ENCODE peak calls at places on chromosomes 6 and 20, in five cellular contexts. M is cardiac muscle cell, K is Peyer's patch, T is BE2C, Y is uterus. O is an unnamed sample.

GRCh38 chr6:49514571-49515484 is 15.1 kb downstream of the GLYATL3 start:
- DNase-seq in M (no peak), T (no peak), K (no peak), Y (no peak), O (no peak)

GRCh38 chr6:152161501-152161900 is 354.0 kb downstream of the ESR1 start:
- DNase-seq in M (peak; percentile 19), K (no peak), Y (no peak), T (no peak), O (no peak)

GRCh38 chr20:50238081-50238800 is 47.6 kb downstream of the CEBPB start:
- DNase-seq in K (no peak), T (no peak), M (no peak), Y (no peak), O (no peak)

GRCh38 chr6:52574709-52575489 is 2.0 kb downstream of the TRAM2 start:
- DNase-seq in Y (no peak), T (no peak), K (peak; percentile 72), M (no peak), O (no peak)

GRCh38 chr6:14077193-14077853 is 40.2 kb upstream of the CD83 start:
- DNase-seq in T (no peak), M (no peak), K (no peak), Y (no peak), O (no peak)

GRCh38 chr6:35360349-35361138 is 18.2 kb downstream of the PPARD start:
- DNase-seq in T (peak; percentile 19), M (peak; percentile 40), K (no peak), Y (no peak), O (no peak)

GRCh38 chr20:44011251-44011940 is 96.7 kb downstream of the TOX2 start:
- DNase-seq in M (no peak), T (peak; percentile 79), K (no peak), Y (no peak), O (no peak)

GRCh38 chr6:14876778-14877613 is 368.9 kb upstream of the JARID2 start:
- DNase-seq in Y (no peak), T (no peak), M (peak; percentile 88), K (no peak), O (no peak)

GRCh38 chr6:22149501-22150490 is 147.0 kb downstream of the PRL start:
- DNase-seq in M (peak; percentile 59), T (peak; percentile 70), K (no peak), Y (no peak), O (no peak)

GRCh38 chr20:967796-968742 is 34.0 kb downstream of the RSPO4 start:
- DNase-seq in K (no peak), M (peak; percentile 49), T (no peak), Y (no peak), O (no peak)

GRCh38 chr20:57392130-57392445 is 892 bp downstream of the RBM38 start:
- DNase-seq in M (no peak), Y (no peak), K (no peak), T (no peak), O (no peak)

GRCh38 chr6:9205645-9206044 is 770.3 kb upstream of the SLC35B3 start:
- DNase-seq in Y (no peak), K (no peak), M (no peak), T (no peak), O (no peak)

GRCh38 chr6:163340201-163340887 is 74.2 kb upstream of the QKI start:
- DNase-seq in T (no peak), M (no peak), Y (no peak), K (no peak), O (no peak)
- TF ChIP-seq CTCF in T (peak; percentile 10), M (no peak), Y (no peak), K (no peak), O (no peak)

GRCh38 chr6:56927538-56928453 is 27.1 kb upstream of the BEND6 start:
- DNase-seq in M (no peak), K (no peak), T (no peak), Y (no peak), O (no peak)
- TF ChIP-seq CTCF in M (no peak), K (no peak), T (no peak), Y (no peak), O (no peak)

DNA sequence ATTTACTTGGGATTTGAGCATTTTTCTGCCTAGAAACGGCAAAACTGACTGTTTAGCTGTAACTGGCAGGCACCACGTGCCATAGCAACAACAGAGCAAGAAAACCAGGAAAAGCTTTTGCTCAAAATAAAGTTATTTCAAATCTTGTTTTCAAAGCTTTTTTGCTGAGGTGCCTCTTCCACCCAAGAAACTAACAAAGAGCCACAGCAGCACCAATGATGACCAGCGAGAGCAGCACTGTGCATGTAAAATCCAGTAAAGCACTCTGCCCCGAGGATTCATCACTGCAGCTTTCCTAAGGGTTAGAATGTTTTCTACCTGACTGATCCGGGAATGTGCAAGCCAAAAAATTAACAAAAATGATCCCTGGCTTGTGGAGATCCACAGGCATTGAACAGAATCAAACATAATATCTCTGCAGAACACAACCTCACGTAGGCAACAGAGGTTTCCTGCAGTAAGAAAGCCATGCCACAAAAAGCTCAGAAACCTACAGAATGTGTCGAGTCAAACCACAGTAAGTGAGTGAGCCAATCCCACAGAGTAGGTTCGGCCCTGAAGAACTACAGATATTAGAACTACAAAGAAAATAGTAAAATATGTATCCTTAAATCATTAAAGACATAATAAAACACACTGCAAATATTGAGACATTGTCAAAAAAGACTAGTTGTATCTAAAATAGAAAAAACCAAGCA is 7.4 kb upstream of the ULBP3 start:
- DNase-seq in K (no peak), Y (no peak), M (no peak), T (no peak), O (no peak)
- TF ChIP-seq CTCF in K (no peak), Y (no peak), M (no peak), T (peak; percentile 19), O (peak; percentile 31)

GRCh38 chr20:51542033-51542893 is at the start of gene NFATC2:
- DNase-seq in Y (no peak), T (no peak), K (peak; percentile 56), M (no peak), O (peak; percentile 37)
- TF ChIP-seq CTCF in Y (no peak), T (no peak), K (no peak), M (peak; percentile 11), O (no peak)

GRCh38 chr6:169212897-169213813 is 40.5 kb downstream of the THBS2 start:
- DNase-seq in K (peak; percentile 78), Y (peak; percentile 85), M (peak; percentile 95), T (peak; percentile 93), O (peak; percentile 92)
- TF ChIP-seq CTCF in K (no peak), Y (peak; percentile 42), M (peak; percentile 37), T (peak; percentile 49), O (peak; percentile 16)

GRCh38 chr6:90086517-90086916 is 192.2 kb downstream of the GJA10 start:
- DNase-seq in K (no peak), M (no peak), Y (peak; percentile 25), T (no peak), O (no peak)
- TF ChIP-seq CTCF in K (no peak), M (no peak), Y (no peak), T (no peak), O (no peak)

O was measured in glutamatergic neuron.